ENCODE peak calls at places on chromosomes 11 and 22, in six cellular contexts. One of them, this sample, is unnamed.

GRCh38 chr11:44774131-44774530 is 47.4 kb downstream of the TSPAN18 start:
- DNase-seq in body of pancreas: no peak
- DNase-seq in adrenal gland: peak; percentile 47
- DNase-seq in GM12878: no peak
- DNase-seq in ovary: no peak
- DNase-seq in HCT116: no peak
- DNase-seq in this sample: no peak

GRCh38 chr11:1116666-1117390 is 40.9 kb upstream of the MUC5AC start:
- DNase-seq in ovary: no peak
- DNase-seq in HCT116: no peak
- DNase-seq in adrenal gland: no peak
- DNase-seq in body of pancreas: no peak
- DNase-seq in GM12878: no peak
- DNase-seq in this sample: no peak

GRCh38 chr11:47391711-47392432 is 13.5 kb upstream of the SPI1 start:
- DNase-seq in ovary: no peak
- DNase-seq in GM12878: no peak
- DNase-seq in adrenal gland: no peak
- DNase-seq in HCT116: no peak
- DNase-seq in body of pancreas: no peak
- DNase-seq in this sample: no peak

GRCh38 chr22:39463931-39464390 is 7.1 kb downstream of the MGAT3 start:
- DNase-seq in ovary: no peak
- DNase-seq in body of pancreas: no peak
- DNase-seq in GM12878: no peak
- DNase-seq in adrenal gland: no peak
- DNase-seq in HCT116: no peak
- DNase-seq in this sample: no peak

GRCh38 chr11:37770145-37770544 is 1172.1 kb upstream of the RAG2 start:
- DNase-seq in body of pancreas: no peak
- DNase-seq in ovary: no peak
- DNase-seq in HCT116: no peak
- DNase-seq in GM12878: no peak
- DNase-seq in adrenal gland: no peak
- DNase-seq in this sample: no peak

GRCh38 chr22:26722159-26722558 is 64.8 kb downstream of the MIAT start:
- DNase-seq in ovary: no peak
- DNase-seq in HCT116: no peak
- DNase-seq in body of pancreas: no peak
- DNase-seq in adrenal gland: no peak
- DNase-seq in GM12878: no peak
- DNase-seq in this sample: no peak

GRCh38 chr11:71433648-71434450 is 14.3 kb downstream of the DHCR7 start:
- DNase-seq in ovary: peak; percentile 69
- DNase-seq in GM12878: no peak
- DNase-seq in HCT116: no peak
- DNase-seq in adrenal gland: peak; percentile 61
- DNase-seq in body of pancreas: peak; percentile 35
- DNase-seq in this sample: peak; percentile 52

GRCh38 chr11:69360606-69361005 is 66.7 kb downstream of the MYEOV start:
- DNase-seq in ovary: no peak
- DNase-seq in adrenal gland: peak; percentile 12
- DNase-seq in body of pancreas: no peak
- DNase-seq in GM12878: no peak
- DNase-seq in HCT116: no peak
- DNase-seq in this sample: no peak

GRCh38 chr11:112605093-112605666 is 344.5 kb upstream of the PLET1 start:
- DNase-seq in GM12878: no peak
- DNase-seq in body of pancreas: no peak
- DNase-seq in HCT116: no peak
- DNase-seq in ovary: no peak
- DNase-seq in adrenal gland: no peak
- DNase-seq in this sample: no peak

GRCh38 chr11:5390210-5390609 is 6.6 kb downstream of the OR51M1 start:
- DNase-seq in body of pancreas: no peak
- DNase-seq in ovary: no peak
- DNase-seq in HCT116: no peak
- DNase-seq in GM12878: no peak
- DNase-seq in adrenal gland: no peak
- DNase-seq in this sample: no peak

GRCh38 chr11:70226967-70227366 is 23.9 kb downstream of the FADD start:
- DNase-seq in body of pancreas: no peak
- DNase-seq in adrenal gland: no peak
- DNase-seq in ovary: no peak
- DNase-seq in GM12878: no peak
- DNase-seq in HCT116: peak; percentile 23
- DNase-seq in this sample: no peak

GRCh38 chr11:128463386-128463829 is 124.0 kb downstream of the ETS1 start:
- DNase-seq in HCT116: no peak
- DNase-seq in ovary: no peak
- DNase-seq in adrenal gland: no peak
- DNase-seq in body of pancreas: no peak
- DNase-seq in GM12878: no peak
- DNase-seq in this sample: no peak

GRCh38 chr11:44990665-44991064 is 40.0 kb upstream of the TP53I11 start:
- DNase-seq in GM12878: no peak
- DNase-seq in ovary: no peak
- DNase-seq in body of pancreas: no peak
- DNase-seq in adrenal gland: no peak
- DNase-seq in HCT116: no peak
- DNase-seq in this sample: no peak

GRCh38 chr11:24773326-24773725 is 276.5 kb downstream of the LUZP2 start:
- DNase-seq in ovary: no peak
- DNase-seq in adrenal gland: no peak
- DNase-seq in body of pancreas: no peak
- DNase-seq in HCT116: no peak
- DNase-seq in GM12878: no peak
- DNase-seq in this sample: no peak

GRCh38 chr11:80330302-80330701 is 889.5 kb upstream of the TENM4 start:
- DNase-seq in HCT116: no peak
- DNase-seq in GM12878: no peak
- DNase-seq in body of pancreas: no peak
- DNase-seq in ovary: no peak
- DNase-seq in adrenal gland: peak; percentile 62
- DNase-seq in this sample: no peak

GRCh38 chr11:110148775-110149744 is 55.9 kb downstream of the ZC3H12C start:
- DNase-seq in body of pancreas: no peak
- DNase-seq in ovary: no peak
- DNase-seq in HCT116: peak; percentile 56
- DNase-seq in adrenal gland: no peak
- DNase-seq in GM12878: no peak
- DNase-seq in this sample: no peak

GRCh38 chr11:44972746-44973435 is 22.2 kb upstream of the TP53I11 start:
- DNase-seq in ovary: no peak
- DNase-seq in GM12878: no peak
- DNase-seq in body of pancreas: no peak
- DNase-seq in HCT116: no peak
- DNase-seq in adrenal gland: no peak
- DNase-seq in this sample: no peak

GRCh38 chr11:64863381-64864060 is 14.9 kb downstream of the EHD1 start:
- DNase-seq in ovary: peak; percentile 62
- DNase-seq in GM12878: no peak
- DNase-seq in body of pancreas: no peak
- DNase-seq in HCT116: no peak
- DNase-seq in adrenal gland: no peak
- DNase-seq in this sample: no peak

GRCh38 chr11:83156150-83156995 is 558 bp upstream of the PCF11 start:
- DNase-seq in ovary: peak; percentile 99
- DNase-seq in body of pancreas: peak; percentile 100
- DNase-seq in GM12878: peak; percentile 100
- DNase-seq in HCT116: peak; percentile 99
- DNase-seq in adrenal gland: peak; percentile 100
- DNase-seq in this sample: peak; percentile 98

GRCh38 chr11:117145393-117145761 is 1.3 kb downstream of the PAFAH1B2 start:
- DNase-seq in adrenal gland: peak; percentile 36
- DNase-seq in GM12878: no peak
- DNase-seq in body of pancreas: peak; percentile 21
- DNase-seq in ovary: no peak
- DNase-seq in HCT116: no peak
- DNase-seq in this sample: no peak
- TF ChIP-seq CTCF in adrenal gland: no peak
- TF ChIP-seq CTCF in GM12878: no peak
- TF ChIP-seq CTCF in body of pancreas: peak; percentile 5
- TF ChIP-seq CTCF in ovary: no peak
- TF ChIP-seq CTCF in HCT116: no peak
- TF ChIP-seq CTCF in this sample: no peak

DNA sequence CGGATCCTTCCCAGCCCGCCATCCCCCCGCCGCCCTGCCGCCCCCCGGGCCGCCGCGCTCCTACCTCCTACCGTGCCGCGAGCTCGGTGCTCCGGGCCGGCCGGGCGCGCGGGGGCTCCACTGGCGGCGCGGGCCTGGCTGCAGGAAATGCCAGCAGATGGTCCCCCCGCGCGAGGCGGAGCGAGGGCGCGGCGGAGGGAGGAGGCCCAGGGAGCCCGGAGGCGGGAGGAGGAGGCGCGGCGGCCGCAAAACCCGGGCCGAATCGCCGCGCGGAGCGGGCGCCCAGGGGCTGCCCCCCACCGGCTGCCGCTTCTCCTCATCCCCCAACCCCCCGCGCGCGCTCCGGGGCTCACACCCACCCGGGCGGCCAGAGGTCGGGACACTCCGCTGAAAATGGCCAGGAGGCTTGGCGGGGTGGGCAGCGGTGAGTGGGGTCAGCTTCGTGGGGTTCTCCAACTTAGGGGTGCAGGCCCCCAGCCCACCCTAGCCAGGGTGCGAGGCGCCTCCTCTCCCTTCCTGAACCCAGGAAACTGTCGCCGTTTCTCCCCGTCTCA is at the start of gene OSBPL5:
- DNase-seq in HCT116: no peak
- DNase-seq in adrenal gland: peak; percentile 62
- DNase-seq in body of pancreas: peak; percentile 85
- DNase-seq in ovary: peak; percentile 80
- DNase-seq in GM12878: no peak
- DNase-seq in this sample: peak; percentile 59
- TF ChIP-seq POLR2A in HCT116: no peak
- TF ChIP-seq POLR2A in adrenal gland: peak; percentile 34
- TF ChIP-seq POLR2A in body of pancreas: peak; percentile 23
- TF ChIP-seq POLR2A in ovary: peak; percentile 41
- TF ChIP-seq POLR2A in GM12878: no peak
- TF ChIP-seq POLR2A in this sample: peak; percentile 29

GRCh38 chr22:17191163-17191562 is 28.1 kb downstream of the ADA2 start:
- DNase-seq in GM12878: no peak
- DNase-seq in adrenal gland: no peak
- DNase-seq in body of pancreas: no peak
- DNase-seq in HCT116: no peak
- DNase-seq in ovary: no peak
- DNase-seq in this sample: no peak
- H3K4me1 ChIP-seq in GM12878: no peaks in the 10 kb centered on the region
- H3K4me1 ChIP-seq in adrenal gland: no peaks in the 10 kb centered on the region
- H3K4me1 ChIP-seq in body of pancreas: no peaks in the 10 kb centered on the region
- H3K4me1 ChIP-seq in HCT116: peaks cover 10% of the 10 kb centered on the region
- H3K4me1 ChIP-seq in ovary: no peaks in the 10 kb centered on the region
- H3K4me1 ChIP-seq in this sample: peaks cover 11% of the 10 kb centered on the region

GRCh38 chr22:29609139-29609538 is 5.7 kb downstream of the NF2 start:
- DNase-seq in ovary: no peak
- DNase-seq in HCT116: no peak
- DNase-seq in body of pancreas: no peak
- DNase-seq in adrenal gland: no peak
- DNase-seq in GM12878: no peak
- DNase-seq in this sample: no peak
- TF ChIP-seq CTCF in ovary: no peak
- TF ChIP-seq CTCF in HCT116: peak; percentile 14
- TF ChIP-seq CTCF in body of pancreas: no peak
- TF ChIP-seq CTCF in adrenal gland: peak; percentile 27
- TF ChIP-seq CTCF in GM12878: peak; percentile 12
- TF ChIP-seq CTCF in this sample: no peak

DNA sequence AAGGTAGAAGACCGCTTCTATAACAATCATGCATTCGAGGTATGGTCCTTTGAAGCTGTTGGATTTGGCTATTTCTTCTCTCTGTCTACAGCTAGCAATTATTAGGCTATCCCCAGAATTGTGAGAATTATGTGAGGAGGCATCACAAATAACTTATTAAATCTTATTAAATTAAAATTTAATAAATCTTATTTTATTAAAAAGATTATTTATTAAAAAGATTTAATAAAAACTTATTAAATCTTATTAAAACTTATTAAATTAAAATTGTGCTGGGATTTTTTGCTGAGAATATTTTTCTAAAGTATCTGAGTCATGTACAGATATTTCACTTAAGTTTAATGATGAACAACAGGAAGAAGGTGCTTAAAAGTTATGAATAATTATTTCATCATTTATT is 7.7 kb downstream of the SPA17 start:
- DNase-seq in body of pancreas: no peak
- DNase-seq in adrenal gland: no peak
- DNase-seq in ovary: no peak
- DNase-seq in GM12878: no peak
- DNase-seq in HCT116: no peak
- DNase-seq in this sample: no peak
- TF ChIP-seq POLR2A in body of pancreas: no peak
- TF ChIP-seq POLR2A in adrenal gland: no peak
- TF ChIP-seq POLR2A in ovary: no peak
- TF ChIP-seq POLR2A in GM12878: no peak
- TF ChIP-seq POLR2A in HCT116: no peak
- TF ChIP-seq POLR2A in this sample: no peak

GRCh38 chr22:46105494-46106278 is 44.6 kb upstream of the PPARA start:
- DNase-seq in GM12878: no peak
- DNase-seq in adrenal gland: peak; percentile 65
- DNase-seq in body of pancreas: peak; percentile 77
- DNase-seq in HCT116: no peak
- DNase-seq in ovary: peak; percentile 74
- DNase-seq in this sample: peak; percentile 56

GRCh38 chr22:46104170-46104880 is 46.0 kb upstream of the PPARA start:
- DNase-seq in HCT116: no peak
- DNase-seq in body of pancreas: peak; percentile 91
- DNase-seq in ovary: peak; percentile 95
- DNase-seq in GM12878: no peak
- DNase-seq in adrenal gland: peak; percentile 93
- DNase-seq in this sample: no peak

GRCh38 chr22:46106279-46107022 is 43.9 kb upstream of the PPARA start:
- DNase-seq in body of pancreas: no peak
- DNase-seq in HCT116: no peak
- DNase-seq in GM12878: no peak
- DNase-seq in ovary: peak; percentile 60
- DNase-seq in adrenal gland: peak; percentile 55
- DNase-seq in this sample: no peak

GRCh38 chr22:46103664-46104063 is 46.7 kb upstream of the PPARA start:
- DNase-seq in body of pancreas: no peak
- DNase-seq in GM12878: no peak
- DNase-seq in adrenal gland: no peak
- DNase-seq in HCT116: no peak
- DNase-seq in ovary: peak; percentile 67
- DNase-seq in this sample: no peak

DNA sequence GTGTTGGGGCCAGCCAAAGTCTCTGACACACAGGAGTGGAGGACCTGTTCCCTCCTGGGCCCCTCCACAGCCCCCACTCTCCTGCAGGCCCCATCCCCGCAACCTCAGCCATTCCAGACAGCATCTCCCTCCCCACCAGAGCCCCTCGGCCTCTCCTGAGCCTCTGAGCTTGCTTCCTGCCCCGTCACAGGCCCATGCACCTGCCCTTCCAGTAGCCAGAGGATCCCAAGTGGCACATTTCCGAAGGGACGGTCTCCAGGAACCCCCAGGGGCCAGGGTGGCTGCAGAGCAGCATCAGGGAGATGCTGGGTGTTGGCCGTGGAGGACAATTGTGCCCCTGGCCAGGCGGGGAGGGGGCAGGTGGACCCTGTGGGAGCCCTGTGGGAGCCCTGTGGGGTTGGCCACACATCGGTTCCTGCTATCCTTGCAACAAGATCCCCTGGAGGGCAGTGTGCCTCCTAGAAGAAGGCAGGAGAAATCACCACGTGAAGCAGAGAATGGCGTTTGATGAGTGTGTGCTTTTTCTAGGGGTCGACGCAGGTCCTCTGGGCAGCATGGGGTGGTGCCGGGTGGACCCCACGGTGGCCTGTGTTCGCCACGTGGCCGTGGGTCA is 45.3 kb upstream of the PPARA start:
- DNase-seq in adrenal gland: no peak
- DNase-seq in body of pancreas: no peak
- DNase-seq in GM12878: no peak
- DNase-seq in ovary: peak; percentile 57
- DNase-seq in HCT116: no peak
- DNase-seq in this sample: no peak
- H3K4me1 ChIP-seq in adrenal gland: peaks cover 70% of the 10 kb centered on the region
- H3K4me1 ChIP-seq in body of pancreas: peaks cover 95% of the 10 kb centered on the region
- H3K4me1 ChIP-seq in GM12878: no peaks in the 10 kb centered on the region
- H3K4me1 ChIP-seq in ovary: peaks cover 72% of the 10 kb centered on the region
- H3K4me1 ChIP-seq in HCT116: peaks cover 46% of the 10 kb centered on the region
- H3K4me1 ChIP-seq in this sample: no peaks in the 10 kb centered on the region